ENCODE peak calls at places on chromosomes 4 and X, in ten cellular contexts. O is upper lobe of left lung, K is astrocyte of the cerebellum, J is AG09309, V is PC-9, Y is OCI-LY7, A is cardiac muscle cell, H is mucosa of descending colon, W is pancreas, Q is lower leg skin. D is an unnamed sample.

GRCh38 chr4:35689866-35690265 is 554.4 kb downstream of the ARAP2 start:
- DNase-seq in W (no peak), J (no peak), Y (no peak), V (no peak), Q (no peak), K (no peak), H (no peak), A (no peak), O (no peak), D (no peak)

GRCh38 chr4:171016145-171016544 is 797.1 kb upstream of the GALNTL6 start:
- DNase-seq in J (no peak), Q (no peak), A (no peak), W (no peak), V (no peak), K (no peak), H (no peak), O (no peak), Y (no peak), D (no peak)

GRCh38 chrX:49214996-49215526 is 15.1 kb upstream of the SYP start:
- DNase-seq in Y (no peak), J (no peak), V (no peak), K (no peak), Q (no peak), O (no peak), A (no peak), W (no peak), H (no peak), D (no peak)

GRCh38 chrX:28787206-28787605 is 200.0 kb downstream of the IL1RAPL1 start:
- DNase-seq in H (no peak), A (peak; percentile 59), V (peak; percentile 34), J (no peak), W (no peak), O (no peak), Q (no peak), K (peak; percentile 62), Y (no peak), D (no peak)

GRCh38 chr4:74640111-74640903 is 154.0 kb downstream of the BTC start:
- DNase-seq in A (peak; percentile 84), Q (no peak), K (peak; percentile 82), Y (no peak), J (no peak), W (no peak), V (no peak), H (no peak), O (no peak), D (no peak)

GRCh38 chr4:24968992-24969391 is 56.1 kb upstream of the CCDC149 start:
- DNase-seq in H (no peak), Q (no peak), W (no peak), O (no peak), J (no peak), V (no peak), K (no peak), Y (no peak), A (no peak), D (no peak)

GRCh38 chr4:83248486-83248885 is 36.1 kb downstream of the COQ2 start:
- DNase-seq in W (no peak), Q (no peak), H (peak; percentile 72), J (no peak), O (no peak), K (no peak), Y (no peak), A (no peak), V (peak; percentile 82), D (no peak)

GRCh38 chr4:10326075-10326474 is 131.2 kb downstream of the ZNF518B start:
- DNase-seq in O (no peak), A (no peak), W (no peak), J (no peak), Q (no peak), V (no peak), K (no peak), H (no peak), Y (no peak), D (no peak)

GRCh38 chr4:5945936-5946335 is 53.0 kb upstream of the CRMP1 start:
- DNase-seq in V (no peak), Y (no peak), O (no peak), J (no peak), W (no peak), K (no peak), Q (no peak), A (no peak), H (no peak), D (no peak)

GRCh38 chrX:68717663-68718442 is 70.4 kb downstream of the STARD8 start:
- DNase-seq in H (no peak), Y (no peak), W (no peak), A (no peak), J (no peak), O (no peak), K (no peak), V (no peak), Q (peak; percentile 53), D (no peak)

GRCh38 chr4:161252520-161253141 is 911.2 kb downstream of the FSTL5 start:
- DNase-seq in A (peak; percentile 1), Q (no peak), W (no peak), Y (peak; percentile 26), K (no peak), H (no peak), V (no peak), J (no peak), O (no peak), D (no peak)

GRCh38 chr4:161256716-161257115 is 907.1 kb downstream of the FSTL5 start:
- DNase-seq in O (no peak), H (no peak), Q (no peak), Y (no peak), V (no peak), W (no peak), J (no peak), K (no peak), A (no peak), D (no peak)

GRCh38 chr4:161254375-161254774 is 909.4 kb downstream of the FSTL5 start:
- DNase-seq in O (no peak), A (no peak), J (no peak), V (no peak), K (no peak), H (no peak), Y (no peak), W (no peak), Q (no peak), D (no peak)

GRCh38 chr4:161260819-161261218 is 903.0 kb downstream of the FSTL5 start:
- DNase-seq in W (no peak), H (no peak), A (no peak), J (no peak), Y (no peak), K (no peak), Q (no peak), V (no peak), O (no peak), D (no peak)

GRCh38 chr4:161256172-161256571 is 907.6 kb downstream of the FSTL5 start:
- DNase-seq in Y (no peak), V (no peak), K (no peak), H (no peak), A (no peak), Q (no peak), J (no peak), W (no peak), O (no peak), D (no peak)
- TF ChIP-seq CTCF in Y (no peak), V (no peak), K (no peak), H (no peak), A (no peak), Q (no peak), J (no peak), W (no peak), O (no peak), D (no peak)

GRCh38 chr4:108370826-108371225 is 202.1 kb upstream of the LEF1 start:
- DNase-seq in A (no peak), W (no peak), O (no peak), K (no peak), Y (no peak), J (no peak), H (no peak), V (no peak), Q (no peak), D (no peak)
- H3K4me3 ChIP-seq in A (no peak overlapping the region), W (no peak overlapping the region), O (no peak overlapping the region), K (no peak overlapping the region), Y (no peak overlapping the region), J (no peak overlapping the region), H (no peak overlapping the region), V (no peak overlapping the region), Q (no peak overlapping the region), D (no peak overlapping the region)

DNA sequence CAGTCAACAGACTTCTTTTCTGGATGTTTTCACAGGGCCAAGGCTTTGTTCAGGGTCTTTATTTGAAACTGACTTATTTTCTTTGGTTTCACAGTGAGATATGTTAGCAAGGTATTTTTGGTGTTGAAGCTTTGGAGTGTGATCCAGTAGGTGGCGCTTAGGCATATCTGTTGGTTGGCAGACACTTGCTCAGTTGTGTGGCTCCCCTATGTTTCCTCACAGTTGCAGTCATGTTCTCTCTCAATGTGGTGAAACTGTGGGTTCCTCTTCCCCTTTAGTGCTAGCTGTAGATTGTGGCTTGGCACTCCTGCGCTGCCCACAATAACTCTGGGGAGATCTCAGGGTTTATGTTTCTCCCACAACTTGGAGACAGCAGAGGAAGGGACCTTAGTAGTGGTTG is 460.8 kb downstream of the SLITRK2 start:
- DNase-seq in H (no peak), Y (no peak), A (no peak), V (no peak), K (no peak), O (no peak), W (no peak), J (no peak), Q (no peak), D (no peak)
- TF ChIP-seq CTCF in H (no peak), Y (peak; percentile 32), A (no peak), V (peak; percentile 46), K (no peak), O (no peak), W (no peak), J (no peak), Q (no peak), D (peak; percentile 38)

GRCh38 chrX:119682019-119682989 is 10.7 kb downstream of the SEPTIN6 start:
- DNase-seq in K (no peak), H (no peak), A (no peak), V (no peak), Y (peak; percentile 63), W (no peak), Q (no peak), O (no peak), J (no peak), D (no peak)

GRCh38 chrX:119686087-119686639 is 6.8 kb downstream of the SEPTIN6 start:
- DNase-seq in Y (peak; percentile 84), H (no peak), W (no peak), V (no peak), O (no peak), Q (no peak), J (no peak), A (peak; percentile 39), K (no peak), D (no peak)

GRCh38 chrX:119685225-119686066 is 7.5 kb downstream of the SEPTIN6 start:
- DNase-seq in W (no peak), Y (peak; percentile 75), O (peak; percentile 65), Q (no peak), J (no peak), V (no peak), H (no peak), A (no peak), K (no peak), D (no peak)

GRCh38 chrX:119687661-119688413 is 5.1 kb downstream of the SEPTIN6 start:
- DNase-seq in Q (no peak), O (no peak), Y (peak; percentile 54), K (no peak), J (no peak), H (no peak), A (no peak), V (no peak), W (no peak), D (no peak)

GRCh38 chrX:119684916-119685224 is 8.1 kb downstream of the SEPTIN6 start:
- DNase-seq in K (no peak), V (no peak), Q (no peak), W (no peak), Y (no peak), A (no peak), J (no peak), O (no peak), H (no peak), D (no peak)
- H3K4me3 ChIP-seq in K (no peak overlapping the region), V (no peak overlapping the region), Q (no peak overlapping the region), W (no peak overlapping the region), Y (peak overlapping the region; percentile 63), A (no peak overlapping the region), J (no peak overlapping the region), O (no peak overlapping the region), H (no peak overlapping the region), D (no peak overlapping the region)